ENCODE peak calls at places on chromosomes 3 and 15, in seven cellular contexts. R, W, G, D, Q, A and S are unnamed samples.

GRCh38 chr3:5304789-5305680 is 117.5 kb downstream of the EDEM1 start:
- DNase-seq in R (peak), G (peak), D (peak), A (peak), W (no peak), Q (peak), S (peak)

GRCh38 chr15:98881526-98882517 is 125.8 kb downstream of the PGPEP1L start:
- DNase-seq in R (peak), G (no peak), A (peak), W (no peak), Q (peak), D (no peak), S (peak)

GRCh38 chr15:57551717-57552677 is 39.7 kb upstream of the MYZAP start:
- DNase-seq in A (peak), G (no peak), R (peak), Q (no peak), W (no peak), D (no peak), S (peak)

GRCh38 chr15:89068325-89068784 is 19.9 kb upstream of the ABHD2 start:
- DNase-seq in R (peak), W (no peak), D (peak), A (peak), Q (peak), G (no peak), S (peak)

GRCh38 chr15:63188247-63188936 is 1.0 kb upstream of the RAB8B start:
- DNase-seq in Q (no peak), W (no peak), A (no peak), D (peak), G (no peak), R (no peak), S (no peak)

GRCh38 chr3:192038726-192039125 is 577.8 kb downstream of the PYDC2 start:
- DNase-seq in R (no peak), Q (no peak), D (no peak), W (no peak), A (no peak), G (peak), S (no peak)

GRCh38 chr3:59451800-59452741 is 402.2 kb upstream of the CFAP20DC start:
- DNase-seq in W (no peak), D (no peak), Q (no peak), R (no peak), A (no peak), G (no peak), S (no peak)

GRCh38 chr3:173045770-173046382 is 95.2 kb downstream of the SPATA16 start:
- DNase-seq in G (no peak), A (peak), W (no peak), D (no peak), R (peak), Q (no peak), S (peak)

GRCh38 chr15:74365619-74366445 is 1.6 kb downstream of the CYP11A1 start:
- DNase-seq in D (no peak), R (peak), G (peak), Q (no peak), W (no peak), A (peak), S (peak)

GRCh38 chr15:27796405-27797085 is 302.6 kb downstream of the OCA2 start:
- DNase-seq in W (no peak), R (no peak), D (no peak), Q (no peak), A (no peak), G (no peak), S (no peak)

GRCh38 chr3:87624860-87625259 is 348.5 kb upstream of the POU1F1 start:
- DNase-seq in R (no peak), W (no peak), A (no peak), D (no peak), Q (no peak), G (no peak), S (no peak)

GRCh38 chr15:41977757-41978369 is 5.5 kb upstream of the EHD4 start:
- DNase-seq in D (no peak), A (no peak), W (no peak), R (no peak), G (no peak), Q (no peak), S (no peak)

GRCh38 chr3:14290631-14291385 is 111.6 kb upstream of the SLC6A6 start:
- DNase-seq in Q (no peak), G (no peak), A (peak), R (peak), D (no peak), W (no peak), S (peak)

GRCh38 chr3:61667417-61668213 is 106.2 kb downstream of the PTPRG start:
- DNase-seq in A (no peak), G (no peak), W (no peak), D (no peak), R (peak), Q (no peak), S (no peak)

GRCh38 chr3:10361375-10361774 is 40.5 kb upstream of the SEC13 start:
- DNase-seq in A (no peak), D (no peak), Q (no peak), R (no peak), W (no peak), G (no peak), S (no peak)